ENCODE peak calls at places on chromosomes 12 and 14, in seven cellular contexts. N is HFF-Myc; K is activated CD8-positive, alpha-beta memory T cell treated with anti-CD3 and anti-CD28 coated beads for 1 hour; F is upper lobe of right lung; B is activated CD4-positive, CD25-positive, alpha-beta regulatory T cell treated with anti-CD3 and anti-CD28 coated beads, Interleukin-2, amount 50 U/mL, for 16 hours; H is activated naive CD4-positive, alpha-beta T cell treated with anti-CD3 and anti-CD28 coated beads, Interleukin-2, amount 10 ng/mL, durations not matched to agents 7 days and 5 days; S is GM10248. I is an unnamed sample.

GRCh38 chr14:43938588-43939281 is 568.3 kb downstream of the FSCB start:
- DNase-seq in F (no peak), N (no peak), K (no peak), H (no peak), B (no peak), S (no peak), I (no peak)

GRCh38 chr14:38548091-38548490 is 292.2 kb upstream of the CLEC14A start:
- DNase-seq in H (no peak), K (no peak), S (no peak), N (no peak), B (no peak), F (no peak), I (no peak)

GRCh38 chr14:67798731-67799130 is 17.7 kb downstream of the ZFYVE26 start:
- DNase-seq in S (no peak), B (no peak), N (no peak), F (no peak), H (no peak), K (no peak), I (no peak)

GRCh38 chr12:57800965-57801364 is 17.6 kb downstream of the AVIL start:
- DNase-seq in F (no peak), N (no peak), H (no peak), K (no peak), B (no peak), S (no peak), I (no peak)

GRCh38 chr12:54040648-54041047 is 7.8 kb downstream of the HOXC5 start:
- DNase-seq in B (no peak), S (no peak), H (no peak), F (no peak), K (no peak), N (no peak), I (no peak)

GRCh38 chr14:68667313-68667791 is 125.5 kb downstream of the ZFP36L1 start:
- DNase-seq in K (no peak), B (no peak), S (no peak), F (no peak), N (no peak), H (peak), I (no peak)

GRCh38 chr14:23376477-23377200 is at the start of gene CMTM5:
- DNase-seq in K (no peak), S (no peak), H (no peak), B (no peak), N (no peak), F (no peak), I (no peak)

GRCh38 chr14:85471156-85471555 is 58.8 kb upstream of the FLRT2 start:
- DNase-seq in S (no peak), K (no peak), F (no peak), B (no peak), N (no peak), H (no peak), I (peak)

GRCh38 chr14:85534914-85535313 is 5.0 kb downstream of the FLRT2 start:
- DNase-seq in F (no peak), N (no peak), B (no peak), S (no peak), K (no peak), H (no peak), I (no peak)

GRCh38 chr12:14410841-14411569 is 45.5 kb downstream of the ATF7IP start:
- DNase-seq in S (no peak), H (peak), B (no peak), F (no peak), K (no peak), N (no peak), I (no peak)

GRCh38 chr12:80299219-80299618 is 144.8 kb upstream of the PTPRQ start:
- DNase-seq in F (no peak), B (no peak), H (no peak), N (no peak), S (no peak), K (no peak), I (no peak)

GRCh38 chr12:18461738-18462137 is 200.4 kb downstream of the PIK3C2G start:
- DNase-seq in H (no peak), N (no peak), F (no peak), S (no peak), K (no peak), B (no peak), I (no peak)

GRCh38 chr14:91367173-91368171 is 50.1 kb downstream of the CCDC88C start:
- DNase-seq in S (peak), B (peak), H (peak), F (peak), N (no peak), K (peak), I (no peak)

GRCh38 chr12:60191676-60192359 is 596.0 kb downstream of the SLC16A7 start:
- DNase-seq in F (no peak), B (no peak), H (no peak), N (no peak), S (no peak), K (no peak), I (no peak)

I was measured in skeletal muscle cell.